ENCODE peak calls at places on chromosomes 12 and 14, in ten cellular contexts. S, L, J, A, K, F, D, Q, N and B are unnamed samples.
A peak's percentile ranks its signal among the peaks of the same experiment; 100 is the strongest.

GRCh38 chr14:68780358-68781160 is 12.3 kb downstream of the ZFP36L1 start:
- DNase-seq in Q (no peak), J (no peak), N (no peak), F (peak; percentile 85), A (peak; percentile 53), K (no peak), D (peak; percentile 88), L (peak; percentile 82), S (no peak), B (no peak)

GRCh38 chr12:89856431-89856830 is 147.8 kb upstream of the ATP2B1 start:
- DNase-seq in Q (no peak), F (peak; percentile 93), A (no peak), L (no peak), K (no peak), S (no peak), D (no peak), J (no peak), N (no peak), B (peak; percentile 52)

GRCh38 chr14:22852940-22853767 is 16.8 kb downstream of the MMP14 start:
- DNase-seq in K (peak; percentile 91), S (no peak), N (peak; percentile 85), L (peak; percentile 96), Q (peak; percentile 96), F (peak; percentile 90), J (peak; percentile 91), A (peak; percentile 82), D (peak; percentile 93), B (peak; percentile 86)

GRCh38 chr12:68746572-68747180 is 700 bp downstream of the SLC35E3 start:
- DNase-seq in K (peak; percentile 49), D (peak; percentile 46), N (peak; percentile 68), Q (peak; percentile 52), L (peak; percentile 84), A (peak; percentile 51), F (peak; percentile 75), J (peak; percentile 71), S (no peak), B (peak; percentile 53)

GRCh38 chr12:121263206-121263605 is 33.3 kb downstream of the CAMKK2 start:
- DNase-seq in Q (no peak), L (peak; percentile 17), F (no peak), A (no peak), N (no peak), K (no peak), S (no peak), J (no peak), D (no peak), B (no peak)

GRCh38 chr14:74275265-74275841 is 27.4 kb downstream of the ABCD4 start:
- DNase-seq in D (no peak), S (no peak), L (no peak), A (peak; percentile 24), Q (no peak), K (peak; percentile 75), F (peak; percentile 64), N (no peak), J (no peak), B (no peak)

GRCh38 chr12:114006482-114007425 is 40.6 kb upstream of the RBM19 start:
- DNase-seq in K (no peak), J (no peak), S (no peak), D (no peak), N (no peak), L (no peak), Q (no peak), F (no peak), A (no peak), B (no peak)

GRCh38 chr12:61525331-61525730 is 734.9 kb upstream of the USP15 start:
- DNase-seq in L (no peak), K (no peak), F (no peak), Q (no peak), S (no peak), D (no peak), J (no peak), A (no peak), N (no peak), B (no peak)

GRCh38 chr12:32196250-32197198 is 89.9 kb downstream of the BICD1 start:
- DNase-seq in S (no peak), A (no peak), N (no peak), K (no peak), Q (no peak), J (no peak), F (no peak), L (no peak), D (no peak), B (no peak)

GRCh38 chr12:51262758-51263177 is 7.4 kb downstream of the SMAGP start:
- DNase-seq in K (peak; percentile 63), N (no peak), S (no peak), Q (peak; percentile 45), D (peak; percentile 44), L (no peak), F (peak; percentile 58), J (peak; percentile 58), A (peak; percentile 83), B (no peak)

GRCh38 chr12:68446896-68447806 is 115.0 kb upstream of the MDM1 start:
- DNase-seq in J (no peak), Q (no peak), S (no peak), K (no peak), F (peak; percentile 43), D (no peak), N (no peak), A (no peak), L (no peak), B (no peak)

GRCh38 chr12:124599074-124599999 is 31.9 kb upstream of the NCOR2 start:
- DNase-seq in Q (no peak), J (no peak), A (no peak), L (no peak), K (peak; percentile 44), F (peak; percentile 48), D (no peak), N (no peak), S (no peak), B (no peak)

GRCh38 chr12:12072064-12072760 is 1.5 kb downstream of the BCL2L14 start:
- DNase-seq in D (no peak), K (peak; percentile 58), F (no peak), Q (no peak), L (peak; percentile 76), S (no peak), A (no peak), J (peak; percentile 62), N (no peak), B (peak; percentile 49)

GRCh38 chr12:2387051-2387834 is 334.5 kb downstream of the CACNA1C start:
- DNase-seq in N (no peak), S (no peak), K (no peak), D (no peak), Q (no peak), J (no peak), F (no peak), A (no peak), L (no peak), B (peak; percentile 36)

GRCh38 chr12:57088442-57089258 is at the start of gene NAB2:
- DNase-seq in A (peak; percentile 97), Q (peak; percentile 81), L (peak; percentile 99), S (no peak), K (peak; percentile 97), D (peak; percentile 97), N (peak; percentile 96), F (peak; percentile 99), J (peak; percentile 98), B (peak; percentile 95)

GRCh38 chr12:57089259-57090245 is 638 bp downstream of the NAB2 start:
- DNase-seq in K (peak; percentile 68), L (peak; percentile 89), F (peak; percentile 84), N (peak; percentile 69), S (no peak), J (peak; percentile 88), D (peak; percentile 84), Q (peak; percentile 63), A (no peak), B (peak; percentile 39)

GRCh38 chr12:57086951-57087688 is 1.8 kb upstream of the NAB2 start:
- DNase-seq in L (peak; percentile 96), D (peak; percentile 96), N (peak; percentile 75), A (peak; percentile 89), Q (peak; percentile 42), S (no peak), J (peak; percentile 94), F (peak; percentile 94), K (peak; percentile 79), B (peak; percentile 80)

GRCh38 chr12:57087689-57088441 is 1.0 kb upstream of the NAB2 start:
- DNase-seq in A (peak; percentile 94), J (peak; percentile 95), K (peak; percentile 83), D (peak; percentile 97), L (peak; percentile 94), N (peak; percentile 82), S (no peak), Q (no peak), F (peak; percentile 97), B (peak; percentile 89)

GRCh38 chr12:57085999-57086950 is 2.6 kb upstream of the NAB2 start:
- DNase-seq in Q (peak; percentile 55), S (no peak), N (peak; percentile 72), D (peak; percentile 90), L (peak; percentile 85), A (peak; percentile 77), K (peak; percentile 62), J (peak; percentile 76), F (peak; percentile 85), B (peak; percentile 40)
- TF ChIP-seq CTCF in Q (no peak), S (peak; percentile 23), N (peak; percentile 66), D (no peak), L (no peak), A (peak; percentile 58), K (no peak), J (peak; percentile 48), F (peak; percentile 35), B (peak; percentile 49)

GRCh38 chr14:36099619-36100018 is 76.9 kb downstream of the PTCSC3 start:
- DNase-seq in L (no peak), Q (no peak), K (no peak), N (no peak), S (no peak), J (no peak), D (no peak), F (no peak), A (no peak), B (no peak)

GRCh38 chr14:36105401-36105800 is 71.1 kb downstream of the PTCSC3 start:
- DNase-seq in J (no peak), K (peak; percentile 23), Q (peak; percentile 16), L (no peak), S (no peak), A (peak; percentile 14), N (no peak), F (no peak), D (no peak), B (no peak)
- TF ChIP-seq CTCF in J (no peak), K (no peak), Q (no peak), L (no peak), S (peak; percentile 81), A (no peak), N (no peak), F (no peak), D (no peak), B (no peak)

GRCh38 chr14:58574623-58575022 is 63.1 kb upstream of the DACT1 start:
- DNase-seq in S (no peak), L (no peak), D (no peak), J (no peak), A (peak; percentile 7), K (no peak), Q (no peak), F (no peak), N (no peak), B (no peak)
- TF ChIP-seq CTCF in S (peak; percentile 60), L (no peak), D (no peak), J (no peak), A (no peak), K (no peak), Q (no peak), F (peak; percentile 28), N (peak; percentile 18), B (no peak)

DNA sequence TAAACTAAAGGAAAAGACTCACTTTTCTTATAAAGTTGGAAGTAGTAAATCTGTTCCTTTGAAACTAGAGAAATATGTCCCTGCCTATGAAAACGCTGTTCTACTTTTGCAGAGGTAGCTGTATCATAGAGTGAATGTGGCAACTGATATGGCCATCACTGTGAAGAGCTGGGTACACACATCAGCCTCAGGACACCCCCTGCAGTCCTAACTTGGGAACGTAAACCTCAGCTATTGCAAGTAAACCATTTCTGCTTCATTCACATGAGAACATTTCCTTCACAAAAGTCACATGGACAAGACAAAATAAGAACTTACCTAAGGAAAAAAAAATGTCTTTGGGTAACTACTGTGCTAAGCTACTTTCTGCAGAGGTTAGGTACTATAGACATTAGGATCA is 233.3 kb upstream of the PPFIA2 start:
- DNase-seq in A (peak; percentile 15), F (no peak), S (peak; percentile 9), D (no peak), K (peak; percentile 59), J (no peak), N (peak; percentile 13), Q (peak; percentile 24), L (no peak), B (no peak)
- TF ChIP-seq CTCF in A (no peak), F (no peak), S (peak; percentile 52), D (no peak), K (no peak), J (peak; percentile 22), N (peak; percentile 22), Q (no peak), L (peak; percentile 11), B (no peak)